ENCODE peak calls at places on chromosomes 12 and 14, in four cellular contexts. M is heart right ventricle; G is hepatic stellate cell; Q is activated CD4-positive, CD25-positive, alpha-beta regulatory T cell treated with anti-CD3 and anti-CD28 coated beads, Interleukin-2, amount 50 U/mL, for 72 hours. C is an unnamed sample.

GRCh38 chr14:39247256-39247655 is 13.5 kb downstream of the MIA2 start:
- DNase-seq in Q (no peak), M (no peak), G (peak), C (no peak)

GRCh38 chr14:81837304-81837703 is 303.7 kb upstream of the SEL1L start:
- DNase-seq in M (no peak), G (no peak), Q (no peak), C (no peak)

GRCh38 chr12:106284294-106285105 is 18.0 kb upstream of the TCP11L2 start:
- DNase-seq in Q (no peak), M (no peak), G (no peak), C (no peak)

GRCh38 chr14:101120636-101121398 is 217.3 kb upstream of the RTL1 start:
- DNase-seq in Q (no peak), M (peak), G (no peak), C (no peak)

GRCh38 chr12:32217354-32218310 is 111.0 kb downstream of the BICD1 start:
- DNase-seq in G (peak), Q (no peak), M (no peak), C (no peak)

GRCh38 chr14:36317650-36318049 is 2.8 kb downstream of the MBIP start:
- DNase-seq in G (no peak), Q (no peak), M (no peak), C (no peak)

GRCh38 chr12:62192486-62193250 is 67.5 kb upstream of the USP15 start:
- DNase-seq in G (peak), M (no peak), Q (peak), C (peak)

GRCh38 chr12:109939504-109939903 is 39.4 kb downstream of the TCHP start:
- DNase-seq in Q (no peak), M (no peak), G (no peak), C (no peak)

GRCh38 chr12:104578453-104578852 is 121.7 kb downstream of the CHST11 start:
- DNase-seq in M (no peak), Q (no peak), G (peak), C (no peak)

GRCh38 chr12:115199831-115200230 is 515.9 kb upstream of the TBX3 start:
- DNase-seq in G (no peak), M (no peak), Q (no peak), C (no peak)

GRCh38 chr12:108635201-108635996 is 1.7 kb upstream of the SELPLG start:
- DNase-seq in M (no peak), G (no peak), Q (no peak), C (no peak)

GRCh38 chr12:53700567-53700966 is 24.7 kb upstream of the ATP5MC2 start:
- DNase-seq in Q (no peak), G (no peak), M (no peak), C (no peak)

GRCh38 chr12:57465747-57466505 is 6.3 kb downstream of the GLI1 start:
- DNase-seq in Q (no peak), G (no peak), M (no peak), C (no peak)

GRCh38 chr14:75842624-75843023 is 139.2 kb downstream of the TGFB3 start:
- DNase-seq in G (no peak), M (no peak), Q (no peak), C (no peak)

GRCh38 chr14:81246561-81247270 is 26.0 kb upstream of the GTF2A1 start:
- DNase-seq in G (no peak), Q (no peak), M (no peak), C (no peak)

GRCh38 chr14:72804653-72805180 is 89.2 kb downstream of the DPF3 start:
- DNase-seq in G (no peak), Q (no peak), M (no peak), C (no peak)

GRCh38 chr12:83216230-83216629 is 529.5 kb downstream of the TMTC2 start:
- DNase-seq in M (no peak), G (no peak), Q (no peak), C (no peak)

GRCh38 chr14:53495846-53496343 is 342.8 kb upstream of the DDHD1 start:
- DNase-seq in G (no peak), M (no peak), Q (no peak), C (no peak)

GRCh38 chr12:112419269-112420133 is 754 bp downstream of the PTPN11 start:
- DNase-seq in G (peak), Q (no peak), M (peak), C (peak)

GRCh38 chr12:96177013-96177412 is 17.2 kb upstream of the ELK3 start:
- DNase-seq in Q (peak), G (peak), M (no peak), C (no peak)

GRCh38 chr12:6267007-6267721 is 43.3 kb upstream of the PLEKHG6 start:
- DNase-seq in M (no peak), Q (no peak), G (peak), C (no peak)

GRCh38 chr14:90456551-90456950 is 59.7 kb downstream of the CALM1 start:
- DNase-seq in M (no peak), Q (no peak), G (no peak), C (no peak)